ENCODE peak calls at places on chromosomes 4 and X, in six cellular contexts. Q, C, I, T, D and N are unnamed samples.

GRCh38 chr4:113452868-113453620 is 308.5 kb downstream of the CAMK2D start:
- DNase-seq in I (peak), C (no peak), D (no peak), T (no peak), Q (no peak), N (peak)

GRCh38 chr4:24980064-24980690 is 50.6 kb downstream of the LGI2 start:
- DNase-seq in T (peak), Q (peak), D (peak), I (peak), C (peak), N (peak)

GRCh38 chrX:134836497-134836968 is 154.3 kb upstream of the SMIM10 start:
- DNase-seq in T (peak), D (no peak), I (no peak), Q (peak), C (no peak), N (no peak)

GRCh38 chr4:67531349-67531748 is 14.0 kb downstream of the CENPC start:
- DNase-seq in D (no peak), T (no peak), I (no peak), C (no peak), Q (no peak), N (no peak)

GRCh38 chr4:186734251-186734650 is 10.6 kb upstream of the FAT1 start:
- DNase-seq in I (no peak), Q (no peak), D (no peak), T (no peak), C (no peak), N (no peak)

GRCh38 chr4:48254381-48255072 is 15.1 kb downstream of the TEC start:
- DNase-seq in Q (no peak), T (no peak), D (no peak), I (no peak), C (no peak), N (no peak)

GRCh38 chr4:150570862-150571261 is 11.1 kb upstream of the MAB21L2 start:
- DNase-seq in D (no peak), T (peak), C (no peak), I (no peak), Q (no peak), N (no peak)

GRCh38 chr4:56505269-56506109 is at the start of gene ARL9:
- DNase-seq in Q (no peak), T (no peak), I (peak), D (no peak), C (no peak), N (peak)

GRCh38 chrX:18981124-18981807 is 2.6 kb downstream of the PHKA2 start:
- DNase-seq in D (no peak), C (peak), T (no peak), Q (no peak), I (no peak), N (no peak)

GRCh38 chrX:139187738-139188137 is 342.8 kb upstream of the F9 start:
- DNase-seq in D (no peak), C (no peak), Q (no peak), I (no peak), T (no peak), N (no peak)

GRCh38 chr4:2434420-2434819 is 15.7 kb downstream of the CFAP99 start:
- DNase-seq in D (no peak), T (no peak), Q (no peak), I (no peak), C (no peak), N (no peak)

GRCh38 chrX:41449138-41449537 is 2.0 kb downstream of the NYX start:
- DNase-seq in I (no peak), Q (no peak), T (no peak), D (no peak), C (no peak), N (no peak)

GRCh38 chrX:107355533-107355932 is 93.9 kb upstream of the FRMPD3 start:
- DNase-seq in T (no peak), Q (no peak), D (no peak), I (peak), C (no peak), N (peak)

GRCh38 chr4:132275583-132276121 is 873.4 kb upstream of the PCDH10 start:
- DNase-seq in I (no peak), C (no peak), T (no peak), D (no peak), Q (no peak), N (no peak)

GRCh38 chr4:177480796-177481195 is 38.6 kb upstream of the AGA start:
- DNase-seq in D (no peak), C (no peak), T (no peak), Q (no peak), I (no peak), N (no peak)

GRCh38 chr4:84585276-84585675 is 2.3 kb downstream of the CDS1 start:
- DNase-seq in Q (no peak), C (no peak), T (no peak), I (no peak), D (no peak), N (no peak)

GRCh38 chr4:84582302-84582987 is 482 bp upstream of the CDS1 start:
- DNase-seq in C (peak), T (peak), D (no peak), Q (peak), I (peak), N (peak)

GRCh38 chr4:84582988-84583870 is at the start of gene CDS1:
- DNase-seq in Q (no peak), C (no peak), I (no peak), T (peak), D (no peak), N (no peak)

GRCh38 chr4:84579410-84579791 is 3.5 kb upstream of the CDS1 start:
- DNase-seq in D (no peak), Q (no peak), T (no peak), I (no peak), C (no peak), N (no peak)

DNA sequence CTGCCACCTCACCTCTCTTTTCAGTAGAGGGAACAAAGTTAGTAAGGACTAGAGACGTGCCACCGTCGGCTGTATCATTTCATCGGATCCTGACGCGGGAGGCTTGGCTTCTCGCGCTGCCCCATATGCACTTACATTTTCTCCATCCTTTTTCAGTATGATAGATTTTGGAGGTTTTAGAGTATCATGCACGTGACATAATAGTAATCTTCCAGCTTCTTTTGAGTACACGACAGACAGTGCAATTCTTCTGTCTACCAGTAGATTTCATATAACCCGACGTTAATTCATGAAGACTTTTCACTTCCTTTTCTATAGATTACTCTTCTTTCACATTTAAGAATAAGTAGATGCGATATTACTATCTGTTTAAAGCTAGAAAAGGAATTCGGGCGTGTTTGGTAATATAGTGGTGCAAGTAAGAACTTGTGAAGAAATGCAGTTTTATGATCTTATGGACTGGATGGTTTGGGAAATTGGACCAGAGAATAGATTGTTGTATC is 995 bp downstream of the CDS1 start:
- DNase-seq in D (no peak), I (no peak), C (no peak), T (no peak), Q (no peak), N (no peak)
- TF ChIP-seq YY1 in D (no peak), I (no peak), C (no peak), T (no peak), Q (no peak), N (no peak)

DNA sequence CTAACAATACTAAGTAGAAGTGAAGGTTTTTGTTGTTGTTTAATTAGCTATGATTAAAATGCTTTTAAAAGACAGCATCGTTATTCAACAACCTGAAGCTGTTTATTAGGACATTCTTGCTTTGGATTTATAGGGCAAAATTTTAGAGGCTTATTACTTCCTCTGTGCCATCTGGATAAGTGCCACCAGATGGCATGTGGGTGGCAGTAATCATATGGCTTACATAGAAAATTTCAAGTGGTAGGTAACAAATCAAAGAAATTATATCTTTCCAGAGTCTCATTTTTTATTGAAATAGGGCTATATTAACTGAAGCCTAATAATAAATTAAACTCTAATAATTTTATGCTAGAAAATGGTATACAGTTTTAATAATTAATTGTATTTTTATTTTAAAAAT is 83.3 kb upstream of the HTR2C start:
- DNase-seq in Q (no peak), I (no peak), C (no peak), D (no peak), T (no peak), N (no peak)
- TF ChIP-seq ZNF274 in Q (no peak), I (no peak), C (no peak), D (no peak), T (no peak), N (no peak)

GRCh38 chrX:132730726-132731125 is 227.7 kb downstream of the HS6ST2 start:
- DNase-seq in I (no peak), C (no peak), D (no peak), Q (no peak), T (no peak), N (no peak)
- TF ChIP-seq YY1 in I (no peak), C (no peak), D (no peak), Q (no peak), T (no peak), N (no peak)

GRCh38 chr4:108426493-108426892 is 193.9 kb upstream of the RPL34 start:
- DNase-seq in I (no peak), D (no peak), C (no peak), Q (no peak), T (no peak), N (no peak)
- TF ChIP-seq ZNF274 in I (no peak), D (no peak), C (no peak), Q (no peak), T (no peak), N (no peak)

GRCh38 chr4:70666369-70666768 is at the start of gene JCHAIN:
- DNase-seq in D (no peak), I (no peak), C (no peak), Q (no peak), T (no peak), N (no peak)
- TF ChIP-seq YY1 in D (no peak), I (no peak), C (no peak), Q (no peak), T (no peak), N (no peak)

GRCh38 chrX:3697220-3697684 is 16.2 kb downstream of the PRKX start:
- DNase-seq in C (no peak), T (peak), I (no peak), D (no peak), Q (no peak), N (no peak)
- TF ChIP-seq ZNF274 in C (no peak), T (no peak), I (no peak), D (no peak), Q (no peak), N (no peak)

DNA sequence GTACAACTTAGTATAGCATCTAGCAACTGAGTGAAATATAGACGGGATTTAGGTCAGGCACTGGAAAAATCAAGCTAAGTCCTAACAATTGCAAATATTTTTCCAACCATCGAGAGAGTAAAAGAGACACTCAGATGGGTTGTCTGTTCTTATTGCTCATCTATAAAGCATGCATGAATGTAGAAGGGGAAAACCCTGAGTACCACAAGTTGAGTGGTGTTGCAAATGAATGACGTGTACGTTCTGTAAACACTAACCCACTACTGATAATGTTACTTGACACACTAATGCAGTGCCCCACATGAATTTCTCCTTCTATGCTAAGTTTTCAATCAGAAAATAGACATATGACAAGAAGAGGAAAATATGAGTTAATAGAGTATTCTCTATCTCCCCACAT is 211.2 kb downstream of the COX18 start:
- DNase-seq in Q (no peak), I (no peak), C (no peak), T (no peak), D (no peak), N (no peak)
- TF ChIP-seq YY1 in Q (no peak), I (no peak), C (no peak), T (no peak), D (no peak), N (no peak)

GRCh38 chr4:140980426-140981200 is 152.7 kb downstream of the RNF150 start:
- DNase-seq in Q (no peak), I (no peak), C (no peak), D (no peak), T (no peak), N (no peak)
- TF ChIP-seq ZNF274 in Q (no peak), I (no peak), C (no peak), D (no peak), T (no peak), N (no peak)